ENCODE peak calls at places on chromosomes 2 and 18, in five cellular contexts. S, V, X, Z and G are unnamed samples.
A peak's percentile ranks its signal among the peaks of the same experiment; 100 is the strongest.

GRCh38 chr2:182047544-182047943 is 61.9 kb downstream of the PPP1R1C start:
- DNase-seq in S (no peak), V (no peak), X (no peak), Z (no peak), G (no peak)

GRCh38 chr2:36482576-36483214 is 115.3 kb downstream of the FEZ2 start:
- DNase-seq in S (no peak), V (no peak), X (no peak), Z (no peak), G (no peak)

GRCh38 chr2:1318366-1319009 is 94.8 kb upstream of the TPO start:
- DNase-seq in S (no peak), V (no peak), X (no peak), Z (no peak), G (no peak)

GRCh38 chr2:239206851-239207250 is 194.0 kb downstream of the HDAC4 start:
- DNase-seq in S (no peak), V (peak; percentile 57), X (no peak), Z (no peak), G (no peak)

GRCh38 chr18:46555724-46556123 is 101.3 kb downstream of the LOXHD1 start:
- DNase-seq in S (peak; percentile 84), V (no peak), X (peak; percentile 2), Z (peak; percentile 32), G (no peak)

GRCh38 chr2:109457366-109457765 is 156.4 kb downstream of the SEPTIN10 start:
- DNase-seq in S (no peak), V (peak; percentile 6), X (no peak), Z (no peak), G (no peak)

GRCh38 chr2:225177098-225177497 is 134.8 kb upstream of the DOCK10 start:
- DNase-seq in S (no peak), V (no peak), X (no peak), Z (no peak), G (no peak)

GRCh38 chr18:44098551-44099098 is 582.1 kb upstream of the SETBP1 start:
- DNase-seq in S (peak; percentile 59), V (no peak), X (peak; percentile 53), Z (no peak), G (no peak)

GRCh38 chr2:85937069-85937439 is 48.3 kb upstream of the ST3GAL5 start:
- DNase-seq in S (no peak), V (no peak), X (no peak), Z (no peak), G (no peak)

GRCh38 chr2:226077031-226077430 is 677.5 kb downstream of the NYAP2 start:
- DNase-seq in S (no peak), V (no peak), X (no peak), Z (no peak), G (no peak)

GRCh38 chr2:95275151-95275515 is 884 bp downstream of the PROM2 start:
- DNase-seq in S (no peak), V (peak; percentile 36), X (no peak), Z (no peak), G (no peak)

GRCh38 chr2:241733391-241734207 is 831 bp upstream of the D2HGDH start:
- DNase-seq in S (no peak), V (no peak), X (no peak), Z (no peak), G (no peak)

GRCh38 chr18:48539406-48540328 is 836 bp downstream of the CTIF start:
- DNase-seq in S (peak; percentile 75), V (peak; percentile 79), X (peak; percentile 59), Z (no peak), G (no peak)

GRCh38 chr18:21978546-21979170 is 190.7 kb upstream of the GATA6 start:
- DNase-seq in S (no peak), V (no peak), X (no peak), Z (no peak), G (no peak)

GRCh38 chr2:10537522-10538195 is 89.5 kb upstream of the ODC1 start:
- DNase-seq in S (no peak), V (peak; percentile 50), X (no peak), Z (no peak), G (no peak)

GRCh38 chr2:1837458-1837857 is 93.1 kb upstream of the PXDN start:
- DNase-seq in S (no peak), V (no peak), X (no peak), Z (no peak), G (no peak)

GRCh38 chr2:104638795-104639194 is 215.1 kb upstream of the POU3F3 start:
- DNase-seq in S (no peak), V (no peak), X (no peak), Z (no peak), G (peak; percentile 21)

GRCh38 chr2:151410485-151410833 is 757 bp downstream of the RIF1 start:
- DNase-seq in S (peak; percentile 72), V (no peak), X (no peak), Z (no peak), G (no peak)

GRCh38 chr2:188245230-188245629 is 46.4 kb upstream of the GULP1 start:
- DNase-seq in S (no peak), V (no peak), X (no peak), Z (no peak), G (no peak)

GRCh38 chr18:26091047-26091630 is 726 bp upstream of the SS18 start:
- DNase-seq in S (peak; percentile 54), V (peak; percentile 88), X (no peak), Z (peak; percentile 58), G (peak; percentile 93)

GRCh38 chr2:17583166-17583565 is 42.7 kb downstream of the VSNL1 start:
- DNase-seq in S (no peak), V (no peak), X (no peak), Z (no peak), G (no peak)

GRCh38 chr18:49970288-49970687 is 157.0 kb upstream of the ACAA2 start:
- DNase-seq in S (no peak), V (no peak), X (no peak), Z (no peak), G (no peak)

GRCh38 chr2:119352357-119352756 is 14.3 kb downstream of the C2orf76 start:
- DNase-seq in S (peak; percentile 33), V (no peak), X (no peak), Z (peak; percentile 8), G (no peak)

GRCh38 chr2:174632847-174633620 is 35.4 kb upstream of the WIPF1 start:
- DNase-seq in S (no peak), V (no peak), X (no peak), Z (no peak), G (no peak)

GRCh38 chr2:71749671-71750101 is 296.3 kb downstream of the DYSF start:
- DNase-seq in S (no peak), V (no peak), X (no peak), Z (no peak), G (no peak)

GRCh38 chr2:212294816-212295215 is 243.8 kb downstream of the ERBB4 start:
- DNase-seq in S (no peak), V (no peak), X (no peak), Z (no peak), G (no peak)

GRCh38 chr2:189128961-189129360 is 50.6 kb downstream of the COL5A2 start:
- DNase-seq in S (no peak), V (no peak), X (no peak), Z (no peak), G (no peak)

GRCh38 chr2:3453196-3453845 is 66.0 kb downstream of the ADI1 start:
- DNase-seq in S (no peak), V (no peak), X (peak; percentile 30), Z (no peak), G (no peak)

GRCh38 chr2:54386993-54387590 is 69.0 kb upstream of the SPTBN1 start:
- DNase-seq in S (no peak), V (peak; percentile 78), X (peak; percentile 31), Z (no peak), G (no peak)

DNA sequence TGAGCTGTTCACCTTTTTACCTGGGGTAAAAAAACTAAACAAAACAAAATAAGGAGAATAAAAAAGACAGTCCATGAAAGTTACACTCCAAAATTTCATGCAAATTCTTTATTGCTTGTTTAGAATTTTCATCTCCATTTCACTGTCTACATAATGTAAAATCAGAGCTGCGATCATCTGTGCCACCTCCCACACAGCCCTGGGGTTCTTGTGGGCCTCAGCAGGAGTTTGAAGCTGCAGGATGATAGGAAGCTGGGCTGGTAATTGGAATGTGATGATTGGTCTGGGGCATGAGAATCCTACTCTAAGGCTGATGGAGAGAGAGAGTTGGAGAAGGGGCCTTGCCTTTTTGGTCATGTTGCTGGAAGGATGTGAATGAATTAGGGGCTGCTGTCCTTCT is 4.2 kb upstream of the LHCGR start:
- DNase-seq in S (no peak), V (no peak), X (no peak), Z (no peak), G (no peak)
- TF ChIP-seq POLR2AphosphoS5 in S (no peak), V (no peak), X (no peak), Z (no peak), G (no peak)

GRCh38 chr2:223222397-223222796 is 170.4 kb downstream of the KCNE4 start:
- DNase-seq in S (no peak), V (no peak), X (peak; percentile 88), Z (no peak), G (no peak)
- TF ChIP-seq POLR2AphosphoS5 in S (no peak), V (no peak), X (no peak), Z (no peak), G (no peak)

GRCh38 chr18:6414723-6415362 is at the start of gene L3MBTL4:
- DNase-seq in S (peak; percentile 63), V (peak; percentile 64), X (no peak), Z (no peak), G (peak; percentile 68)
- TF ChIP-seq POLR2AphosphoS5 in S (no peak), V (no peak), X (no peak), Z (no peak), G (no peak)

DNA sequence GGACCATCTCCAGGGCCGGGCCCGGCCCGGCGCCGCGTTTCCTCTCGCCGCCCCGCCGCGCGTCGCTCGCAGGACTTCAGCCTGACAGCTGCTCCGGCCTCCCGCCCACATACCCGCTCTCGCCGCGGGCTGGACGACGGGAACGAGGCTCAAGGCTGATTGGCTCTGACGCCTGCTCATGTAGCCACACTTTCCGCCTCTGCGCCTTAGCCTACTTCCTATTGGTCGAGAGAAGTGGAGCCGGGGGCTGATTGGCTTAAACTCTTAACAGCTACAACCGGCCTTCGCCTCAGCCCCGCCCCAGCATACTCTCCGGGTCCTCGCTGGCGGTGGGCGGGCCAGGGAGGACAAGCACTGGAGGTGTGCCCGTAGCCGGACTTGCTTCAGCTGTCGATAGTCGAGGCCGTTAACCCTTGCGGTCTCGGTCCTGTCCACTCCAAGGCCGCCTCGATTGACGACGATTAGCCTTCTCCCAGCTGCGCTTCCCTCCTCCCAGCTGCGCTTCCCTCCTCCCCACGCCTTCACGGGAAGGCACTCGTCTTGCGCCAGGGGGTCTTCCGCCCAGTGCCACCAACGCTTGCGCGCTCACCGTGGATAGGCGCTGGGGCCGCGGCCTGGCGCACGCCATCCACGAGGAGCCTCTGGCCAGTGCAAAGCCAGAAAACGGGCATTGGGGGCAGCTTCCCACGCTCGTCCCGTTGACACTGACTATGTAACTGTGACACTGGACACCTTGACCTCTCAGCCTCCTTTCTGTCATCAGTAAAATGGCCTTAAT is at the start of gene PRADC1:
- DNase-seq in S (peak; percentile 100), V (peak; percentile 100), X (peak; percentile 100), Z (peak; percentile 99), G (peak; percentile 100)
- TF ChIP-seq POLR2AphosphoS5 in S (peak; percentile 37), V (peak; percentile 80), X (peak; percentile 54), Z (peak; percentile 75), G (peak; percentile 74)

GRCh38 chr2:202848813-202849212 is 22.8 kb downstream of the ICA1L start:
- DNase-seq in S (no peak), V (no peak), X (no peak), Z (no peak), G (no peak)
- TF ChIP-seq POLR2AphosphoS5 in S (no peak), V (no peak), X (no peak), Z (no peak), G (no peak)